ENCODE peak calls at places on chromosomes 3 and 15, in ten cellular contexts. One of them, this sample, is unnamed.

GRCh38 chr15:44706946-44707636 is 4.0 kb downstream of the PATL2 start:
- DNase-seq in GM06990: no peak
- DNase-seq in HT-29: peak
- DNase-seq in CD8-positive, alpha-beta memory T cell: no peak
- DNase-seq in NAMALWA: no peak
- DNase-seq in caudate nucleus: no peak
- DNase-seq in H4: no peak
- DNase-seq in NCI-H2081: no peak
- DNase-seq in pons: no peak
- DNase-seq in NCI-H460: no peak
- DNase-seq in this sample: no peak

GRCh38 chr15:35874260-35874905 is 328.4 kb upstream of the DPH6 start:
- DNase-seq in GM06990: no peak
- DNase-seq in HT-29: peak
- DNase-seq in CD8-positive, alpha-beta memory T cell: no peak
- DNase-seq in NAMALWA: no peak
- DNase-seq in caudate nucleus: no peak
- DNase-seq in H4: peak
- DNase-seq in NCI-H2081: no peak
- DNase-seq in pons: no peak
- DNase-seq in NCI-H460: peak
- DNase-seq in this sample: no peak

GRCh38 chr15:87215100-87215499 is 1041.4 kb downstream of the NTRK3 start:
- DNase-seq in GM06990: no peak
- DNase-seq in HT-29: no peak
- DNase-seq in CD8-positive, alpha-beta memory T cell: no peak
- DNase-seq in NAMALWA: no peak
- DNase-seq in caudate nucleus: no peak
- DNase-seq in H4: no peak
- DNase-seq in NCI-H2081: no peak
- DNase-seq in pons: no peak
- DNase-seq in NCI-H460: no peak
- DNase-seq in this sample: no peak

GRCh38 chr15:89785064-89785770 is 9.1 kb downstream of the MESP2 start:
- DNase-seq in GM06990: no peak
- DNase-seq in HT-29: peak
- DNase-seq in CD8-positive, alpha-beta memory T cell: no peak
- DNase-seq in NAMALWA: no peak
- DNase-seq in caudate nucleus: no peak
- DNase-seq in H4: no peak
- DNase-seq in NCI-H2081: no peak
- DNase-seq in pons: no peak
- DNase-seq in NCI-H460: no peak
- DNase-seq in this sample: no peak

GRCh38 chr3:72663429-72663828 is 184.8 kb downstream of the SHQ1 start:
- DNase-seq in GM06990: no peak
- DNase-seq in HT-29: no peak
- DNase-seq in CD8-positive, alpha-beta memory T cell: no peak
- DNase-seq in NAMALWA: no peak
- DNase-seq in caudate nucleus: no peak
- DNase-seq in H4: peak
- DNase-seq in NCI-H2081: peak
- DNase-seq in pons: peak
- DNase-seq in NCI-H460: no peak
- DNase-seq in this sample: no peak

GRCh38 chr3:94036909-94037507 is 8.6 kb upstream of the STX19 start:
- DNase-seq in GM06990: no peak
- DNase-seq in HT-29: peak
- DNase-seq in CD8-positive, alpha-beta memory T cell: no peak
- DNase-seq in NAMALWA: peak
- DNase-seq in caudate nucleus: no peak
- DNase-seq in H4: peak
- DNase-seq in NCI-H2081: peak
- DNase-seq in pons: peak
- DNase-seq in NCI-H460: peak
- DNase-seq in this sample: no peak

GRCh38 chr3:136787226-136787793 is 31.6 kb upstream of the SLC35G2 start:
- DNase-seq in GM06990: no peak
- DNase-seq in HT-29: peak
- DNase-seq in CD8-positive, alpha-beta memory T cell: peak
- DNase-seq in NAMALWA: peak
- DNase-seq in caudate nucleus: no peak
- DNase-seq in H4: peak
- DNase-seq in NCI-H2081: peak
- DNase-seq in pons: peak
- DNase-seq in NCI-H460: peak
- DNase-seq in this sample: peak

GRCh38 chr15:68969298-68969697 is 39.0 kb downstream of the SPESP1 start:
- DNase-seq in GM06990: no peak
- DNase-seq in HT-29: no peak
- DNase-seq in CD8-positive, alpha-beta memory T cell: no peak
- DNase-seq in NAMALWA: no peak
- DNase-seq in caudate nucleus: no peak
- DNase-seq in H4: no peak
- DNase-seq in NCI-H2081: no peak
- DNase-seq in pons: no peak
- DNase-seq in NCI-H460: no peak
- DNase-seq in this sample: no peak

GRCh38 chr3:82796765-82797164 is 1035.3 kb upstream of the GBE1 start:
- DNase-seq in GM06990: no peak
- DNase-seq in HT-29: no peak
- DNase-seq in CD8-positive, alpha-beta memory T cell: no peak
- DNase-seq in NAMALWA: no peak
- DNase-seq in caudate nucleus: no peak
- DNase-seq in H4: no peak
- DNase-seq in NCI-H2081: no peak
- DNase-seq in pons: no peak
- DNase-seq in NCI-H460: no peak
- DNase-seq in this sample: no peak

GRCh38 chr3:62873672-62874397 is 1.4 kb downstream of the CADPS start:
- DNase-seq in GM06990: peak
- DNase-seq in HT-29: no peak
- DNase-seq in CD8-positive, alpha-beta memory T cell: no peak
- DNase-seq in NAMALWA: peak
- DNase-seq in caudate nucleus: peak
- DNase-seq in H4: peak
- DNase-seq in NCI-H2081: peak
- DNase-seq in pons: peak
- DNase-seq in NCI-H460: no peak
- DNase-seq in this sample: no peak

GRCh38 chr15:76056931-76057330 is 2.9 kb upstream of the TMEM266 start:
- DNase-seq in GM06990: peak
- DNase-seq in HT-29: peak
- DNase-seq in CD8-positive, alpha-beta memory T cell: no peak
- DNase-seq in NAMALWA: peak
- DNase-seq in caudate nucleus: no peak
- DNase-seq in H4: no peak
- DNase-seq in NCI-H2081: no peak
- DNase-seq in pons: no peak
- DNase-seq in NCI-H460: no peak
- DNase-seq in this sample: no peak

GRCh38 chr15:69615756-69616155 is 163.1 kb downstream of the RPLP1 start:
- DNase-seq in GM06990: no peak
- DNase-seq in HT-29: no peak
- DNase-seq in CD8-positive, alpha-beta memory T cell: no peak
- DNase-seq in NAMALWA: no peak
- DNase-seq in caudate nucleus: no peak
- DNase-seq in H4: no peak
- DNase-seq in NCI-H2081: no peak
- DNase-seq in pons: no peak
- DNase-seq in NCI-H460: no peak
- DNase-seq in this sample: no peak

GRCh38 chr15:57873564-57874209 is 167.2 kb downstream of the POLR2M start:
- DNase-seq in GM06990: no peak
- DNase-seq in HT-29: no peak
- DNase-seq in CD8-positive, alpha-beta memory T cell: no peak
- DNase-seq in NAMALWA: no peak
- DNase-seq in caudate nucleus: no peak
- DNase-seq in H4: no peak
- DNase-seq in NCI-H2081: no peak
- DNase-seq in pons: no peak
- DNase-seq in NCI-H460: no peak
- DNase-seq in this sample: no peak

GRCh38 chr3:182115328-182116045 is 403.8 kb downstream of the SOX2 start:
- DNase-seq in GM06990: no peak
- DNase-seq in HT-29: no peak
- DNase-seq in CD8-positive, alpha-beta memory T cell: no peak
- DNase-seq in NAMALWA: no peak
- DNase-seq in caudate nucleus: no peak
- DNase-seq in H4: no peak
- DNase-seq in NCI-H2081: no peak
- DNase-seq in pons: no peak
- DNase-seq in NCI-H460: no peak
- DNase-seq in this sample: no peak

GRCh38 chr3:182121424-182121823 is 409.7 kb downstream of the SOX2 start:
- DNase-seq in GM06990: no peak
- DNase-seq in HT-29: no peak
- DNase-seq in CD8-positive, alpha-beta memory T cell: no peak
- DNase-seq in NAMALWA: no peak
- DNase-seq in caudate nucleus: no peak
- DNase-seq in H4: no peak
- DNase-seq in NCI-H2081: no peak
- DNase-seq in pons: peak
- DNase-seq in NCI-H460: no peak
- DNase-seq in this sample: no peak

GRCh38 chr15:91863621-91864255 is 10.2 kb downstream of the SLCO3A1 start:
- DNase-seq in GM06990: no peak
- DNase-seq in HT-29: no peak
- DNase-seq in CD8-positive, alpha-beta memory T cell: no peak
- DNase-seq in NAMALWA: no peak
- DNase-seq in caudate nucleus: no peak
- DNase-seq in H4: no peak
- DNase-seq in NCI-H2081: no peak
- DNase-seq in pons: no peak
- DNase-seq in NCI-H460: no peak
- DNase-seq in this sample: no peak

GRCh38 chr3:7423995-7424394 is 563.1 kb downstream of the GRM7 start:
- DNase-seq in GM06990: no peak
- DNase-seq in HT-29: no peak
- DNase-seq in CD8-positive, alpha-beta memory T cell: no peak
- DNase-seq in NAMALWA: no peak
- DNase-seq in caudate nucleus: no peak
- DNase-seq in H4: no peak
- DNase-seq in NCI-H2081: no peak
- DNase-seq in pons: no peak
- DNase-seq in NCI-H460: no peak
- DNase-seq in this sample: no peak

GRCh38 chr3:119401502-119402440 is 61.6 kb downstream of the TMEM39A start:
- DNase-seq in GM06990: peak
- DNase-seq in HT-29: no peak
- DNase-seq in CD8-positive, alpha-beta memory T cell: no peak
- DNase-seq in NAMALWA: no peak
- DNase-seq in caudate nucleus: no peak
- DNase-seq in H4: no peak
- DNase-seq in NCI-H2081: no peak
- DNase-seq in pons: no peak
- DNase-seq in NCI-H460: no peak
- DNase-seq in this sample: no peak

GRCh38 chr15:56798639-56799038 is 65.3 kb upstream of the ZNF280D start:
- DNase-seq in GM06990: peak
- DNase-seq in HT-29: no peak
- DNase-seq in CD8-positive, alpha-beta memory T cell: no peak
- DNase-seq in NAMALWA: no peak
- DNase-seq in caudate nucleus: no peak
- DNase-seq in H4: no peak
- DNase-seq in NCI-H2081: no peak
- DNase-seq in pons: no peak
- DNase-seq in NCI-H460: no peak
- DNase-seq in this sample: no peak

GRCh38 chr3:13494463-13495350 is 14.6 kb downstream of the HDAC11 start:
- DNase-seq in GM06990: no peak
- DNase-seq in HT-29: peak
- DNase-seq in CD8-positive, alpha-beta memory T cell: peak
- DNase-seq in NAMALWA: peak
- DNase-seq in caudate nucleus: peak
- DNase-seq in H4: no peak
- DNase-seq in NCI-H2081: no peak
- DNase-seq in pons: peak
- DNase-seq in NCI-H460: peak
- DNase-seq in this sample: no peak

GRCh38 chr3:18153571-18154173 is 271.5 kb downstream of the SATB1 start:
- DNase-seq in GM06990: no peak
- DNase-seq in HT-29: peak
- DNase-seq in CD8-positive, alpha-beta memory T cell: no peak
- DNase-seq in NAMALWA: no peak
- DNase-seq in caudate nucleus: no peak
- DNase-seq in H4: peak
- DNase-seq in NCI-H2081: no peak
- DNase-seq in pons: peak
- DNase-seq in NCI-H460: peak
- DNase-seq in this sample: no peak

GRCh38 chr3:5339967-5340535 is 152.5 kb downstream of the EDEM1 start:
- DNase-seq in GM06990: no peak
- DNase-seq in HT-29: no peak
- DNase-seq in CD8-positive, alpha-beta memory T cell: no peak
- DNase-seq in NAMALWA: no peak
- DNase-seq in caudate nucleus: no peak
- DNase-seq in H4: no peak
- DNase-seq in NCI-H2081: no peak
- DNase-seq in pons: no peak
- DNase-seq in NCI-H460: no peak
- DNase-seq in this sample: no peak

GRCh38 chr3:112132975-112133448 is at the start of gene GCSAM:
- DNase-seq in GM06990: peak
- DNase-seq in HT-29: no peak
- DNase-seq in CD8-positive, alpha-beta memory T cell: peak
- DNase-seq in NAMALWA: peak
- DNase-seq in caudate nucleus: no peak
- DNase-seq in H4: no peak
- DNase-seq in NCI-H2081: no peak
- DNase-seq in pons: peak
- DNase-seq in NCI-H460: no peak
- DNase-seq in this sample: peak